ENCODE peak calls at places on chromosomes 4 and X, in five cellular contexts. One of them, this sample, is unnamed.

GRCh38 chrX:111402378-111402777 is 9.6 kb downstream of the DCX start:
- DNase-seq in GM13977: no peak
- DNase-seq in stimulated activated CD4-positive, alpha-beta T cell treated with anti-CD3 and anti-CD28 coated beads, Interleukin-2, amount 100 ng/mL, for 48 hours: no peak
- DNase-seq in amygdala: no peak
- DNase-seq in B cell: no peak
- DNase-seq in this sample: no peak

GRCh38 chr4:136864580-136865185 is 667.6 kb downstream of the PCDH18 start:
- DNase-seq in GM13977: peak
- DNase-seq in stimulated activated CD4-positive, alpha-beta T cell treated with anti-CD3 and anti-CD28 coated beads, Interleukin-2, amount 100 ng/mL, for 48 hours: peak
- DNase-seq in amygdala: no peak
- DNase-seq in B cell: peak
- DNase-seq in this sample: peak

GRCh38 chrX:9907645-9908387 is 59.3 kb upstream of the CLDN34 start:
- DNase-seq in GM13977: no peak
- DNase-seq in stimulated activated CD4-positive, alpha-beta T cell treated with anti-CD3 and anti-CD28 coated beads, Interleukin-2, amount 100 ng/mL, for 48 hours: no peak
- DNase-seq in amygdala: no peak
- DNase-seq in B cell: no peak
- DNase-seq in this sample: no peak

GRCh38 chr4:182804131-182804530 is 113.1 kb downstream of the DCTD start:
- DNase-seq in GM13977: no peak
- DNase-seq in stimulated activated CD4-positive, alpha-beta T cell treated with anti-CD3 and anti-CD28 coated beads, Interleukin-2, amount 100 ng/mL, for 48 hours: no peak
- DNase-seq in amygdala: no peak
- DNase-seq in B cell: no peak
- DNase-seq in this sample: no peak

GRCh38 chr4:153418114-153418513 is 48.0 kb upstream of the TMEM131L start:
- DNase-seq in GM13977: no peak
- DNase-seq in stimulated activated CD4-positive, alpha-beta T cell treated with anti-CD3 and anti-CD28 coated beads, Interleukin-2, amount 100 ng/mL, for 48 hours: no peak
- DNase-seq in amygdala: no peak
- DNase-seq in B cell: no peak
- DNase-seq in this sample: no peak

GRCh38 chr4:153759407-153760226 is at the start of gene RNF175:
- DNase-seq in GM13977: no peak
- DNase-seq in stimulated activated CD4-positive, alpha-beta T cell treated with anti-CD3 and anti-CD28 coated beads, Interleukin-2, amount 100 ng/mL, for 48 hours: peak
- DNase-seq in amygdala: no peak
- DNase-seq in B cell: peak
- DNase-seq in this sample: no peak

GRCh38 chr4:165926307-165926706 is 53.3 kb downstream of the TLL1 start:
- DNase-seq in GM13977: no peak
- DNase-seq in stimulated activated CD4-positive, alpha-beta T cell treated with anti-CD3 and anti-CD28 coated beads, Interleukin-2, amount 100 ng/mL, for 48 hours: no peak
- DNase-seq in amygdala: no peak
- DNase-seq in B cell: no peak
- DNase-seq in this sample: no peak

GRCh38 chrX:21166302-21166982 is 207.8 kb upstream of the CNKSR2 start:
- DNase-seq in GM13977: no peak
- DNase-seq in stimulated activated CD4-positive, alpha-beta T cell treated with anti-CD3 and anti-CD28 coated beads, Interleukin-2, amount 100 ng/mL, for 48 hours: no peak
- DNase-seq in amygdala: no peak
- DNase-seq in B cell: no peak
- DNase-seq in this sample: no peak

GRCh38 chr4:152536545-152537182 is 772 bp upstream of the FBXW7 start:
- DNase-seq in GM13977: peak
- DNase-seq in stimulated activated CD4-positive, alpha-beta T cell treated with anti-CD3 and anti-CD28 coated beads, Interleukin-2, amount 100 ng/mL, for 48 hours: no peak
- DNase-seq in amygdala: no peak
- DNase-seq in B cell: peak
- DNase-seq in this sample: peak

GRCh38 chr4:130478406-130478805 is 1382.5 kb downstream of the C4orf33 start:
- DNase-seq in GM13977: no peak
- DNase-seq in stimulated activated CD4-positive, alpha-beta T cell treated with anti-CD3 and anti-CD28 coated beads, Interleukin-2, amount 100 ng/mL, for 48 hours: no peak
- DNase-seq in amygdala: no peak
- DNase-seq in B cell: no peak
- DNase-seq in this sample: no peak

GRCh38 chr4:73252001-73252400 is 6.6 kb downstream of the ANKRD17 start:
- DNase-seq in GM13977: no peak
- DNase-seq in stimulated activated CD4-positive, alpha-beta T cell treated with anti-CD3 and anti-CD28 coated beads, Interleukin-2, amount 100 ng/mL, for 48 hours: no peak
- DNase-seq in amygdala: no peak
- DNase-seq in B cell: no peak
- DNase-seq in this sample: no peak

GRCh38 chr4:6715704-6716017 is 313 bp upstream of the BLOC1S4 start:
- DNase-seq in GM13977: no peak
- DNase-seq in stimulated activated CD4-positive, alpha-beta T cell treated with anti-CD3 and anti-CD28 coated beads, Interleukin-2, amount 100 ng/mL, for 48 hours: no peak
- DNase-seq in amygdala: no peak
- DNase-seq in B cell: no peak
- DNase-seq in this sample: no peak

GRCh38 chrX:123881330-123881729 is 21.5 kb downstream of the XIAP start:
- DNase-seq in GM13977: no peak
- DNase-seq in stimulated activated CD4-positive, alpha-beta T cell treated with anti-CD3 and anti-CD28 coated beads, Interleukin-2, amount 100 ng/mL, for 48 hours: no peak
- DNase-seq in amygdala: no peak
- DNase-seq in B cell: no peak
- DNase-seq in this sample: no peak

GRCh38 chrX:121642415-121642814 is 595.0 kb downstream of the GLUD2 start:
- DNase-seq in GM13977: no peak
- DNase-seq in stimulated activated CD4-positive, alpha-beta T cell treated with anti-CD3 and anti-CD28 coated beads, Interleukin-2, amount 100 ng/mL, for 48 hours: no peak
- DNase-seq in amygdala: no peak
- DNase-seq in B cell: no peak
- DNase-seq in this sample: no peak

GRCh38 chrX:64176876-64177275 is 28.6 kb downstream of the AMER1 start:
- DNase-seq in GM13977: no peak
- DNase-seq in stimulated activated CD4-positive, alpha-beta T cell treated with anti-CD3 and anti-CD28 coated beads, Interleukin-2, amount 100 ng/mL, for 48 hours: no peak
- DNase-seq in amygdala: no peak
- DNase-seq in B cell: no peak
- DNase-seq in this sample: no peak

GRCh38 chrX:72566448-72566847 is 6.2 kb downstream of the HDAC8 start:
- DNase-seq in GM13977: no peak
- DNase-seq in stimulated activated CD4-positive, alpha-beta T cell treated with anti-CD3 and anti-CD28 coated beads, Interleukin-2, amount 100 ng/mL, for 48 hours: no peak
- DNase-seq in amygdala: no peak
- DNase-seq in B cell: no peak
- DNase-seq in this sample: no peak

GRCh38 chrX:104621781-104622180 is 55.8 kb downstream of the IL1RAPL2 start:
- DNase-seq in GM13977: no peak
- DNase-seq in stimulated activated CD4-positive, alpha-beta T cell treated with anti-CD3 and anti-CD28 coated beads, Interleukin-2, amount 100 ng/mL, for 48 hours: no peak
- DNase-seq in amygdala: no peak
- DNase-seq in B cell: no peak
- DNase-seq in this sample: no peak

GRCh38 chrX:136209016-136209738 is 42.0 kb downstream of the MAP7D3 start:
- DNase-seq in GM13977: peak
- DNase-seq in stimulated activated CD4-positive, alpha-beta T cell treated with anti-CD3 and anti-CD28 coated beads, Interleukin-2, amount 100 ng/mL, for 48 hours: peak
- DNase-seq in amygdala: no peak
- DNase-seq in B cell: peak
- DNase-seq in this sample: no peak

GRCh38 chr4:138639018-138639876 is 376.3 kb upstream of the NOCT start:
- DNase-seq in GM13977: no peak
- DNase-seq in stimulated activated CD4-positive, alpha-beta T cell treated with anti-CD3 and anti-CD28 coated beads, Interleukin-2, amount 100 ng/mL, for 48 hours: no peak
- DNase-seq in amygdala: no peak
- DNase-seq in B cell: no peak
- DNase-seq in this sample: no peak

This sample was measured in hippocampal formation.